ENCODE peak calls at places on chromosomes 16 and 17, in five cellular contexts. G is prostate gland, P is body of pancreas, R is HCT116, V is erythroblast. U is an unnamed sample.
A peak's percentile ranks its signal among the peaks of the same experiment; 100 is the strongest.

GRCh38 chr17:8740486-8740885 is 4.2 kb downstream of the CCDC42 start:
- DNase-seq in V (no peak), P (no peak), R (no peak), G (no peak), U (no peak)

GRCh38 chr16:89749637-89750036 is 28.3 kb downstream of the ZNF276 start:
- DNase-seq in R (no peak), P (peak; percentile 42), V (no peak), G (no peak), U (no peak)

GRCh38 chr17:81731271-81731670 is 19.2 kb downstream of the SLC25A10 start:
- DNase-seq in R (no peak), V (no peak), P (no peak), G (no peak), U (no peak)

GRCh38 chr16:84690088-84690819 is 9.5 kb upstream of the USP10 start:
- DNase-seq in P (no peak), R (no peak), V (no peak), G (no peak), U (no peak)

GRCh38 chr17:42016411-42016831 is 818 bp downstream of the DNAJC7 start:
- DNase-seq in R (no peak), G (no peak), P (no peak), V (peak; percentile 76), U (no peak)

GRCh38 chr16:90001761-90002503 is 17.3 kb downstream of the DBNDD1 start:
- DNase-seq in G (no peak), R (no peak), V (no peak), P (no peak), U (no peak)

GRCh38 chr17:81553616-81554181 is 1.5 kb upstream of the FAAP100 start:
- DNase-seq in V (peak; percentile 46), G (no peak), R (peak; percentile 16), P (no peak), U (no peak)

GRCh38 chr17:28716740-28717577 is 709 bp downstream of the RAB34 start:
- DNase-seq in R (no peak), V (no peak), P (no peak), G (no peak), U (no peak)

GRCh38 chr17:32523017-32523680 is 36.4 kb downstream of the CDK5R1 start:
- DNase-seq in P (no peak), R (no peak), G (no peak), V (no peak), U (peak; percentile 51)

GRCh38 chr16:49635591-49636581 is 220.0 kb downstream of the ZNF423 start:
- DNase-seq in G (no peak), R (no peak), P (no peak), V (no peak), U (no peak)

GRCh38 chr16:85437161-85438052 is 175.7 kb upstream of the GSE1 start:
- DNase-seq in R (no peak), P (peak; percentile 91), V (no peak), G (peak; percentile 83), U (no peak)

GRCh38 chr16:55116165-55116894 is 185.7 kb downstream of the IRX5 start:
- DNase-seq in P (no peak), V (no peak), R (no peak), G (no peak), U (no peak)

GRCh38 chr16:4454618-4455017 is 19.8 kb downstream of the NMRAL1 start:
- DNase-seq in P (no peak), V (no peak), R (no peak), G (no peak), U (no peak)

GRCh38 chr17:5019475-5019956 is 15.7 kb downstream of the SLC52A1 start:
- DNase-seq in V (no peak), P (no peak), R (no peak), G (no peak), U (peak; percentile 48)

GRCh38 chr16:17379121-17379571 is 91.6 kb downstream of the XYLT1 start:
- DNase-seq in G (no peak), P (peak; percentile 42), R (no peak), V (no peak), U (no peak)

GRCh38 chr16:72282338-72282737 is 110.4 kb upstream of the PMFBP1 start:
- DNase-seq in R (no peak), P (no peak), V (no peak), G (no peak), U (no peak)

GRCh38 chr17:76565728-76566612 is 19.7 kb downstream of the ST6GALNAC2 start:
- DNase-seq in R (no peak), G (no peak), P (no peak), V (no peak), U (no peak)

GRCh38 chr17:76567634-76568432 is 17.8 kb downstream of the ST6GALNAC2 start:
- DNase-seq in P (peak; percentile 57), R (no peak), G (no peak), V (peak; percentile 49), U (no peak)

GRCh38 chr17:76566988-76567431 is 18.6 kb downstream of the ST6GALNAC2 start:
- DNase-seq in G (no peak), R (no peak), V (no peak), P (no peak), U (no peak)

GRCh38 chr17:76568771-76569170 is 16.9 kb downstream of the ST6GALNAC2 start:
- DNase-seq in V (no peak), P (no peak), G (no peak), R (no peak), U (no peak)

DNA sequence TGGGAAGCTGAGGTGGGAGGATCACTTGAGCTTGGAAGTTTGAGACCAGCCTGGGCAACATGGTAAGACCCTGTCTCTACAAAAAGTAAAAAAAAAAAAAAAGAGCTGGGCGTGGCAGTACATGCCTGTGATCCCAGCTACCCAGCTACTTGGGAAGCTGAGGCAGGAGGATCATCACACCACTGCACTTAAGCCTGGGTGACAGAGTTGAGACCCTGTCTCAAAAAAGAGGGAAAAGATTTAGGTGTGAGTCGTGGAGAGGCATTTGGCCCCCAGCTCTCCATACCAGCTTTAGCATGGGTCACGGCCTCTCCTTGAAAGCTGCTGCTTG is 19.1 kb downstream of the ST6GALNAC2 start:
- DNase-seq in V (no peak), G (no peak), R (no peak), P (no peak), U (no peak)
- TF ChIP-seq POLR2A in V (no peak), G (no peak), R (peak; percentile 19), P (no peak), U (no peak)

DNA sequence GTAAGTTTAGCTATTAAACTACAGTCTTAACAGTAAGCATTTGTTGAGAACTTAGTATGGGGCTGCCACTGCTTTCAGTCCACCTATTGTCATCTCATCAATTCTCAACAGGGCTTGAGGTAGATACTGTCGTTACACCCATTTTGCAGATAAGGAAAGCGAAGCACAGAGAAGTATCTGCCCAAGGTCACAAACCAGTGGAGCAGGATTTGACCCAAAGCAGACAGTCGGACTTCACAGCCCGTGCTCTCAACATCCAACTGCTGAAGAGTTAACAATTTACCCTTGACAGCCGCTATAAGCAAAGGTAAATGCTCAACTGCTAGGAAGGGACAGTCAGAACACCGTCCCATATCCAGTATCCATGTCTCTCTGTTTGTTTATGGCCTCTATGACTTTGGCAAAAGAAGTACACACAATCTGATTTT is 1.3 kb downstream of the SIAH1 start:
- DNase-seq in P (peak; percentile 27), G (peak; percentile 21), R (no peak), V (peak; percentile 61), U (no peak)
- TF ChIP-seq POLR2A in P (peak; percentile 31), G (peak; percentile 26), R (no peak), V (no peak), U (no peak)

DNA sequence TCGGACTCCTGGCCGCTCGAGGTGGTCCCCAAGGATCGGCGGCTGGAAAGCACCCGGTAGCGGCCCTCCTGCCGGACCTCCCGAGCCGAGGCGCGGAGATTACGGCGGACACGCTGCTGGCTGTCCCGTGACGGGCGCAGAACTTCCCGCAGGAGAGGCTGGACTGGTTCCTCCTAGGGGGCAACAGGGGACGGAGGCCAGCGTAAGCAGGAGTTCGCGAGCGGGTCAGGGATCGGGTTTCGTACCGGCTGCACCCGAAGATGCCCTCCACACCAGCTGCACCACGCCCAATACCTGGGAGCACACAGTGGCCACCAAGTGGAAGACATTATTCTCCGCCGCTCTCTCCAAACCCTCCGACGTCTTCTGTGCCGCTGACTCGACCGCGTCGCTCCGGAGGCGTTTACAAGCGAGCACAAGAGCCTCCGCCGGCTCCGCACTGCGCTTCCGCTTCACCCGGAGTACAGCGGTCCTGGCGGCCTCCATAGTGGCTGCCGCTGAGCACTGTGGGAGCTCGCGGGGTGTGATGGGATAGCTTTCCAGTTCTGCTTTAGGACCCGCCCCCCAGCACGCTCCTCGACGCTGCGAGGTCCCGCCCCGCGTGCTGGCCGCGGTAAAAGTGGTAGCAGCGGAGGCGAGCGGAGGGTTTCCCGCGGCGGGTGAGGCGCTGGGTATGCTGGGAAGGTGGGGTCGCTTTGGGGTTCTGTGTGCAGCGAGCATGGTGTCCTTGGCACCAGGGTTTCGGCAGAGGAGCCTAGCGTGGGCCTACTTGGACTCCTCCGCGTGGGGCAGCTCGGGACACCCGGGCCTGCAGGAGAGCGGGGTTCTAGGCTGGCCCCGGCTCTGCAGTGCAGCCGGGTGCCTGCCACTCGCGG is at the start of the genes PRMT7 and SLC7A6OS:
- DNase-seq in P (peak; percentile 93), G (peak; percentile 91), V (peak; percentile 94), R (peak; percentile 74), U (peak; percentile 96)
- TF ChIP-seq POLR2A in P (peak; percentile 86), G (peak; percentile 58), V (peak; percentile 92), R (peak; percentile 89), U (peak; percentile 96)

DNA sequence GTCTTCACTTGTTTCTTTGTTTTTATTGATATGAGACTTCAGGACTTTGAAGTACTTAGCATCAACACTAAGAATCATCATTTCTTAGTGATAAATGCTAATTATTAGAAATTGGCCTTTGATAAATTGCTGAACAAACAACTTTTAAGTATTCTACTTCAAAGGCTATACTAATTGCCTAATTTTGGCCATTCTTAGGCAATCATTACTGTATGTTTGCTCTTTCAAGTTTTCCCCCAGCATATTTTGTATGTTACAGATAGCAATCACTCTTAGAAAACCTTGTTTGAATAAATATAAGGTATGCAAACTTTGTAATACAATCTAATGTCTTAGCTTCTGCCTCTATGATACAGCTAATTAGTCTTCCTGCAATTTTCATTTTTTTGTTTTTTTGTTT is 46.0 kb downstream of the NQO1 start:
- DNase-seq in P (no peak), R (no peak), V (no peak), G (no peak), U (no peak)
- TF ChIP-seq POLR2A in P (no peak), R (no peak), V (no peak), G (no peak), U (no peak)

DNA sequence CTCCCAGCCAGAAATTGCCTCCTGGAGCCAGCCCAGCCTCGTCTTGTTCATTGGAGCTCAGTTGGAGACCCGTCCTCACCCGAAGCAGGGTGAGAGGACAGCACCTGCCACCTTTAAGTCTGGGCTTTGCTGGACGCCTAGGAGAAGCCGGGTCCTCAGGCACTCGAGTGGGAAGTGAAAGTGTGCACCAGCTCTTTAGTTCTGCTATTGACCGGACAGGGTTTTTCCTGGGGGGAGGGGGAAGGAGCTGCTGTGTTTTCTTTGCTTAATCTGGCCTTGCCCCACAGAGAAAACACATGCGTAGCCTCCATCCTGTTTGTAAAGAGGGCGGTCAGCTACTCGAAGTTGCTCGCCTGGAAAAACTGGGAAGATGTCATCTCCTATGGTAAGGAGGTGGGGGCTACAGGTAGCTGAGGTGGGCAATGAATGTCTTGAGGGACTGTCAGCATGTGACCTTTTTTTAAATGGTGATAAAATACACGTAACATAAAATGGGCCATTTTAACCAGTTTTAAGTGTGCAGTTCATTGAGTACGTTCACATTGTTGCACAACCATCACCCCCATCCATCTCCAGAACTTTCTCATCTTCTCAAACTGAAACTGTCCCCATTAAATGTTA is 34.4 kb downstream of the CMIP start:
- DNase-seq in P (peak; percentile 83), G (peak; percentile 70), V (no peak), R (no peak), U (peak; percentile 69)
- TF ChIP-seq POLR2A in P (no peak), G (no peak), V (no peak), R (no peak), U (peak; percentile 32)